ENCODE peak calls at places on chromosomes 5 and 9, in ten cellular contexts. X is amygdala; I is GOT3; Z is activated CD8-positive, alpha-beta memory T cell treated with anti-CD3 and anti-CD28 coated beads, Interleukin-2, amount 50 U/mL, for 48 hours; L is foreskin keratinocyte; E is GM20000; D is A549; R is HFFc6; W is colonic mucosa; S is HEK293T. N is an unnamed sample.

GRCh38 chr5:165526357-165526756 is 2020.9 kb downstream of the MAT2B start:
- DNase-seq in X (no peak), I (no peak), Z (no peak), L (no peak), E (no peak), D (no peak), R (no peak), W (no peak), S (no peak), N (no peak)

GRCh38 chr5:135705941-135706340 is 127.2 kb upstream of the CXCL14 start:
- DNase-seq in X (no peak), I (no peak), Z (no peak), L (no peak), E (no peak), D (no peak), R (no peak), W (peak; percentile 83), S (no peak), N (no peak)

GRCh38 chr5:126044931-126045565 is 378.2 kb upstream of the GRAMD2B start:
- DNase-seq in X (no peak), I (no peak), Z (no peak), L (no peak), E (no peak), D (no peak), R (no peak), W (no peak), S (no peak), N (no peak)

GRCh38 chr5:148875205-148875875 is 48.9 kb downstream of the ADRB2 start:
- DNase-seq in X (no peak), I (no peak), Z (no peak), L (no peak), E (no peak), D (no peak), R (no peak), W (no peak), S (no peak), N (no peak)

GRCh38 chr9:88814521-88815101 is 176.7 kb upstream of the S1PR3 start:
- DNase-seq in X (no peak), I (peak; percentile 17), Z (no peak), L (no peak), E (no peak), D (no peak), R (peak; percentile 94), W (no peak), S (no peak), N (no peak)

GRCh38 chr5:179328291-179328690 is 17.0 kb downstream of the ADAMTS2 start:
- DNase-seq in X (no peak), I (no peak), Z (no peak), L (no peak), E (no peak), D (no peak), R (no peak), W (no peak), S (no peak), N (no peak)

GRCh38 chr5:98144710-98145109 is 628.8 kb upstream of the RGMB start:
- DNase-seq in X (no peak), I (no peak), Z (no peak), L (peak; percentile 80), E (no peak), D (no peak), R (no peak), W (no peak), S (no peak), N (no peak)

GRCh38 chr5:37847978-37848425 is 8.2 kb upstream of the GDNF start:
- DNase-seq in X (no peak), I (no peak), Z (no peak), L (peak; percentile 87), E (no peak), D (peak; percentile 58), R (peak; percentile 63), W (no peak), S (peak; percentile 9), N (peak; percentile 25)

GRCh38 chr9:136690104-136690840 is 3.0 kb upstream of the AGPAT2 start:
- DNase-seq in X (no peak), I (no peak), Z (no peak), L (no peak), E (no peak), D (no peak), R (no peak), W (no peak), S (no peak), N (no peak)

GRCh38 chr5:81187885-81188284 is 45.2 kb upstream of the CKMT2 start:
- DNase-seq in X (no peak), I (no peak), Z (no peak), L (no peak), E (peak; percentile 27), D (no peak), R (no peak), W (no peak), S (no peak), N (no peak)

GRCh38 chr9:108634164-108634563 is 221.6 kb downstream of the ACTL7B start:
- DNase-seq in X (no peak), I (no peak), Z (no peak), L (peak; percentile 79), E (no peak), D (peak; percentile 24), R (no peak), W (peak; percentile 69), S (peak; percentile 12), N (no peak)

GRCh38 chr5:92907914-92908606 is 673.0 kb downstream of the NR2F1-AS1 start:
- DNase-seq in X (no peak), I (no peak), Z (no peak), L (no peak), E (peak; percentile 4), D (no peak), R (peak; percentile 47), W (no peak), S (no peak), N (peak; percentile 1)

GRCh38 chr9:107283621-107284616 is 840 bp downstream of the RAD23B start:
- DNase-seq in X (peak; percentile 32), I (peak; percentile 7), Z (peak; percentile 85), L (peak; percentile 53), E (peak; percentile 67), D (peak; percentile 84), R (peak; percentile 39), W (peak; percentile 83), S (peak; percentile 72), N (peak; percentile 76)

GRCh38 chr9:133374612-133375115 is 1.2 kb downstream of the SURF4 start:
- DNase-seq in X (no peak), I (no peak), Z (peak; percentile 67), L (no peak), E (no peak), D (no peak), R (peak; percentile 41), W (no peak), S (no peak), N (no peak)

GRCh38 chr5:39063037-39063436 is 11.2 kb downstream of the RICTOR start:
- DNase-seq in X (no peak), I (no peak), Z (no peak), L (no peak), E (no peak), D (no peak), R (no peak), W (no peak), S (no peak), N (no peak)

GRCh38 chr5:79186455-79186854 is 49.5 kb upstream of the JMY start:
- DNase-seq in X (no peak), I (no peak), Z (no peak), L (no peak), E (no peak), D (no peak), R (no peak), W (no peak), S (no peak), N (no peak)

GRCh38 chr5:147287181-147287580 is 52.4 kb downstream of the STK32A start:
- DNase-seq in X (no peak), I (no peak), Z (no peak), L (no peak), E (no peak), D (no peak), R (no peak), W (no peak), S (no peak), N (no peak)

GRCh38 chr5:141681695-141682641 is at the start of gene ARAP3:
- DNase-seq in X (no peak), I (peak; percentile 63), Z (peak; percentile 72), L (no peak), E (peak; percentile 42), D (peak; percentile 75), R (peak; percentile 72), W (peak; percentile 88), S (peak; percentile 49), N (no peak)

GRCh38 chr9:113220467-113221002 is 542 bp downstream of the FKBP15 start:
- DNase-seq in X (no peak), I (no peak), Z (no peak), L (no peak), E (no peak), D (no peak), R (no peak), W (peak; percentile 27), S (no peak), N (no peak)

GRCh38 chr9:69871143-69871834 is 50.7 kb downstream of the CFAP95 start:
- DNase-seq in X (no peak), I (no peak), Z (no peak), L (no peak), E (no peak), D (no peak), R (peak; percentile 58), W (no peak), S (no peak), N (no peak)

GRCh38 chr9:5953743-5954707 is 61.4 kb downstream of the RANBP6 start:
- DNase-seq in X (no peak), I (no peak), Z (no peak), L (no peak), E (no peak), D (peak; percentile 34), R (no peak), W (no peak), S (no peak), N (no peak)

GRCh38 chr5:100505984-100506670 is 29.0 kb upstream of the FAM174A start:
- DNase-seq in X (no peak), I (no peak), Z (no peak), L (peak; percentile 73), E (no peak), D (peak; percentile 54), R (peak; percentile 41), W (no peak), S (no peak), N (no peak)

GRCh38 chr9:69771775-69772418 is 12.1 kb upstream of the PTAR1 start:
- DNase-seq in X (no peak), I (no peak), Z (no peak), L (no peak), E (no peak), D (no peak), R (peak; percentile 87), W (no peak), S (no peak), N (no peak)

GRCh38 chr5:122458278-122458872 is 146.3 kb downstream of the SNCAIP start:
- DNase-seq in X (no peak), I (no peak), Z (no peak), L (no peak), E (peak; percentile 32), D (peak; percentile 30), R (no peak), W (peak; percentile 24), S (peak; percentile 33), N (no peak)

GRCh38 chr9:125635888-125636287 is 71.1 kb downstream of the MAPKAP1 start:
- DNase-seq in X (no peak), I (no peak), Z (no peak), L (no peak), E (no peak), D (no peak), R (no peak), W (no peak), S (no peak), N (no peak)

GRCh38 chr9:114968710-114969109 is 38.3 kb upstream of the TNFSF8 start:
- DNase-seq in X (no peak), I (no peak), Z (no peak), L (no peak), E (peak; percentile 14), D (no peak), R (no peak), W (no peak), S (no peak), N (no peak)

GRCh38 chr9:122940603-122941559 is at the start of gene RABGAP1:
- DNase-seq in X (peak; percentile 93), I (peak; percentile 61), Z (peak; percentile 98), L (peak; percentile 88), E (peak; percentile 97), D (peak; percentile 98), R (peak; percentile 97), W (peak; percentile 100), S (peak; percentile 98), N (peak; percentile 96)

GRCh38 chr9:120904061-120904998 is 22.3 kb downstream of the TRAF1 start:
- DNase-seq in X (no peak), I (no peak), Z (no peak), L (no peak), E (no peak), D (no peak), R (no peak), W (no peak), S (no peak), N (no peak)

N was measured in GM12864.